ENCODE peak calls at places on chromosomes 5 and 9, in five cellular contexts. O, R, F, M and N are unnamed samples. For H3K79me1, the result is how much of the 10 kb centered on the place peaks cover.

GRCh38 chr9:122875523-122875922 is 29.6 kb downstream of the RC3H2 start:
- DNase-seq in O (no peak), R (no peak), F (no peak), M (no peak), N (no peak)

GRCh38 chr5:153496835-153497234 is 6.4 kb downstream of the GRIA1 start:
- DNase-seq in O (peak), R (no peak), F (no peak), M (peak), N (peak)

GRCh38 chr9:84742261-84742660 is 72.7 kb downstream of the NTRK2 start:
- DNase-seq in O (no peak), R (no peak), F (peak), M (no peak), N (no peak)

GRCh38 chr9:21854594-21854993 is 52.2 kb downstream of the MTAP start:
- DNase-seq in O (peak), R (no peak), F (no peak), M (peak), N (peak)

GRCh38 chr9:124500796-124501611 is 6.2 kb downstream of the NR5A1 start:
- DNase-seq in O (peak), R (no peak), F (no peak), M (no peak), N (no peak)

GRCh38 chr5:142537938-142538337 is 148.0 kb downstream of the FGF1 start:
- DNase-seq in O (no peak), R (no peak), F (no peak), M (no peak), N (no peak)

GRCh38 chr5:72937517-72938061 is 18.3 kb upstream of the FCHO2 start:
- DNase-seq in O (no peak), R (no peak), F (no peak), M (no peak), N (no peak)

GRCh38 chr9:81543695-81544094 is 145.7 kb downstream of the TLE1 start:
- DNase-seq in O (no peak), R (no peak), F (no peak), M (no peak), N (no peak)

GRCh38 chr9:125522328-125522725 is 184.7 kb downstream of the MAPKAP1 start:
- DNase-seq in O (no peak), R (no peak), F (no peak), M (peak), N (peak)

GRCh38 chr9:32738501-32739172 is 44.7 kb upstream of the TMEM215 start:
- DNase-seq in O (no peak), R (no peak), F (no peak), M (no peak), N (no peak)

GRCh38 chr5:8844847-8845246 is 701.0 kb downstream of the SEMA5A start:
- DNase-seq in O (no peak), R (no peak), F (no peak), M (no peak), N (peak)

GRCh38 chr9:37998881-37999311 is 70.1 kb downstream of the SHB start:
- DNase-seq in O (no peak), R (no peak), F (no peak), M (peak), N (peak)

GRCh38 chr5:59828623-59829022 is 64.9 kb downstream of the PDE4D start:
- DNase-seq in O (no peak), R (no peak), F (no peak), M (no peak), N (no peak)

GRCh38 chr5:32790411-32790951 is 79.4 kb downstream of the NPR3 start:
- DNase-seq in O (no peak), R (no peak), F (no peak), M (no peak), N (peak)

DNA sequence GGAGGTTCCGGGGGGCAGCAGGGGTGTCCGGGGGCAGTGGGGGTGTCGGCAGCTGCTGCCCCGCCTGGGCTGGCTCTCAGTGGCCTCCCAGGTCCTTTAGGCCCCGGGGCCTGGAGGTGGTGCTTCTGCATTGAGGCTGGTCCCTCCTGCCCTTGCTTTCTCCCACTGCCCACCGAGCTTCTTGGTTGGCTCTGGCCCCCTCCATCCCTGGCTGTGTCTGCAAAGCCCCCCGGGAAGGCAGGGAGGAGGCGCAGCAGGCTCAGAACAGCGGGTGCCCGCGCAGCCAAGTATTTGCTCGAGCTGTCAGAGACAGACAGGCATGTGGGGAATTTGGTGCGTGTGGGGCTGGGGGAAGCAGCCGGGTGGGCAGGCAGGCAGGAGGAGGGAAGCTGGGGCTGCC is 11.5 kb downstream of the CXXC5 start:
- DNase-seq in O (peak), R (no peak), F (no peak), M (peak), N (no peak)
- H3K79me1 ChIP-seq in O (under half), R (under half), F (under half), M (under half), N (under half)

DNA sequence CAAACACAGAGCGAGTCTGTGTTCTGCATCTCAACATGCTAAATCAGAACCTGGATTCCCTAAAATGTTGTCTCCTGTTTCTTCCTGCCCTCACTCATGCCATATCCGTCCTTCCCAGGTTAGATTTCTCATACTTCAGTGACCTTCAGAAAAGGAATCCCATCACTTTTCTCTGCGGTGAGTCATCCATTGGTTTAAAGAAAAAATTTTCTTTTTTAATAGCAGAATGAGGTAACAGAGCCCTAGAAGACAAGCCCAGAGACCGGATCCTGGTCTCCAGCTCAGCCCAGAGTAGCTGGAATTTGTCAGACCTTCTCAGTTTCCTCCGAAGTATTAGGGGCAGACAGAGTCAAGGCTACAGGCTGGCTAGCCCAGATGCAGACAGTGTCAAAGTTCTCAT is 143.2 kb upstream of the DMRT1 start:
- DNase-seq in O (no peak), R (no peak), F (no peak), M (peak), N (peak)
- H3K79me1 ChIP-seq in O (under half), R (under half), F (under half), M (under half), N (half or more)

GRCh38 chr5:116575635-116576042 is 1.0 kb upstream of the SEMA6A start:
- DNase-seq in O (no peak), R (peak), F (peak), M (no peak), N (no peak)

GRCh38 chr5:116573279-116573616 is 1.4 kb downstream of the SEMA6A start:
- DNase-seq in O (peak), R (peak), F (no peak), M (peak), N (no peak)

GRCh38 chr5:116573617-116574431 is 799 bp downstream of the SEMA6A start:
- DNase-seq in O (peak), R (peak), F (no peak), M (peak), N (no peak)

GRCh38 chr5:116576043-116576713 is 1.6 kb upstream of the SEMA6A start:
- DNase-seq in O (peak), R (peak), F (peak), M (peak), N (peak)

DNA sequence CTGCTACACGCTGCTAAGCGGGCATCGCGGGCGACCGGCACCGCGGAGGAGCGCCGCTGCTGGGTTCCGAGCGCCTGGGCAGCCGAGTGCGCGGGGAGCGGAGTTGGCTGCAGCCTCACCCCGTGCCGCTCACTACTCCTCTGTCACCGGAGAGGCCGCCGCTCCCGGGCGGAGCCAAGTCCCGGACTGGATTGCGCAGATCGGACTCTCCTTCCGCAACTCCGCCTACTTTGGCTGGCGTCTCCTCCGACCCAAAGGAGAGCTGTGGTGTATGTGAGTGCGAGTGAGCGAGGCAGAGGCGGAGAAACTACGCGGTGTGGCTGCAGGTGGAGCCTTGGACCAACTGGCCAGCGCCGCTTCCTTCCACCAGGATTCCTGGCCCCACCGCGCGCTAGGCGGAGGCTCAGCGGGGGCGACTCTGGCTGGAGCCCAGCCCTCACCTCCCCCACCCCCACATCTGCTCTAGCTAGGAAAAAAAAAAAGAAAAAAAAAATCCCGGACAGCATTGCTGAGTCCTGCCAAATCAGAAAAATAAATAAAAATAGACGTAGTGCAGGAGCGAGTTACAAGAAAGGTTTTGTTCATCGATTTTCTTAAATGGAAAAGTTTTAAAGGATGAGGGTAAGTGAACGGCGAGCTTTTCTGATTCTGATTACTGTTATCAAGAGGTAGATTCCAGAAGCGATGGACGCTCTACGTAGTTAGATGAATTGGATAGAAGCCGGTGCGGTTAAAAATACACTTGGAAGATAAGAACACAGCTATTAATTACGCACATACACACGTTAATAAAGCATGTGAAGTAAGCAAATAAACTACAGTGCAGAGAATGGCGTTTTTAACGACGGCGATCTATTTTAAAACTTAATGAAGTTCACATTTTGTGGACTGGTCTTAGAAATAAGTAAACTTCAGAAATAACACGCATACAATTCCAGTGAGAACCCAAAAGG is at the start of gene SEMA6A:
- DNase-seq in O (peak), R (peak), F (peak), M (peak), N (peak)
- H3K79me1 ChIP-seq in O (under half), R (under half), F (under half), M (under half), N (under half)

DNA sequence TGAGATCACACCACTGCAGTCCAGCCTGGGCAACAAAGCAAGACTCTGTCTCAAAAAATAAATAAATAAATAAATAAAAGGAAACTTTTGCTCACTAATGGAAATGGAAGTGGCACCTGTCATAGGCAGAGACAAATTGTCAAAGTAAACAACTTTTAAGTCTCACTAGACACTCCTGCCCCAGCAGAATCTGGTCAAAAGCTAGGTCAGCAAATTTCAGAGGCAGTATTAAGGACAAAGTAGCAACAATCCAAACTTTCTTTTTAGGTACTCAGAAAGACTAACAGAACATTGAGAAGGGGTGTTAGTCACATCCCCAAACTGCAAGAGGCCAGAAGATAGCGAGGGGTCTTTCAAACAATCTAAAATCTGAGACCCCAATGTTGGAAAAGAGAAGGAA is 101.4 kb upstream of the MSX2 start:
- DNase-seq in O (no peak), R (no peak), F (no peak), M (no peak), N (no peak)
- H3K79me1 ChIP-seq in O (under half), R (under half), F (under half), M (under half), N (under half)

GRCh38 chr9:127847833-127848755 is 6.4 kb downstream of the ENG start:
- DNase-seq in O (no peak), R (no peak), F (no peak), M (no peak), N (no peak)

GRCh38 chr9:127846451-127847154 is 7.9 kb downstream of the ENG start:
- DNase-seq in O (no peak), R (no peak), F (no peak), M (peak), N (no peak)

GRCh38 chr9:127848756-127849504 is 5.5 kb downstream of the ENG start:
- DNase-seq in O (no peak), R (no peak), F (no peak), M (no peak), N (no peak)

GRCh38 chr9:127844821-127845359 is 9.6 kb downstream of the ENG start:
- DNase-seq in O (peak), R (no peak), F (peak), M (peak), N (no peak)

GRCh38 chr9:127847155-127847463 is 7.3 kb downstream of the ENG start:
- DNase-seq in O (no peak), R (no peak), F (no peak), M (peak), N (no peak)
- H3K79me1 ChIP-seq in O (under half), R (under half), F (under half), M (under half), N (half or more)

GRCh38 chr5:57598097-57598496 is 115.5 kb upstream of the ACTBL2 start:
- DNase-seq in O (no peak), R (no peak), F (no peak), M (no peak), N (no peak)

GRCh38 chr5:57594436-57594835 is 111.8 kb upstream of the ACTBL2 start:
- DNase-seq in O (no peak), R (no peak), F (no peak), M (no peak), N (no peak)

GRCh38 chr5:57598756-57599155 is 116.1 kb upstream of the ACTBL2 start:
- DNase-seq in O (no peak), R (no peak), F (no peak), M (peak), N (peak)

GRCh38 chr5:57595530-57596098 is 113.0 kb upstream of the ACTBL2 start:
- DNase-seq in O (no peak), R (no peak), F (no peak), M (no peak), N (no peak)

DNA sequence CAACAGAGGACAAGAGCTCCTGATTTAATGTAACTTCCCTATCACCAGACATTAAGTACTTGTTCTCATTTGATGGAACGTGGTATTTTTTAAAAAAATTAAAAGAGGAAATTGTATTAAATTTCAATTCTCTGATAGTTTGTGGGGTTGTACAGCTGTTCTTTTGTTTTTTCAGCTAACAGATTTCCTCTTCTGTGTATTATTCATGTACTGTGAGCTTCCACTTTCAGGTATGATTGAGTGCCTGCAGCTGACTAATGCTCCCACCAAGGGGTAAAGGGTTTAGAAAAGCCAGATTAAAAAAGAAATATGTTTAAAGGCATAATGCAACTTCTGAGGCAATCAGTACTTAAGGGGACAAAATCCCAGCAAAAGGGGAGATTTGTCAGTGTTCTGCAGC is 117.7 kb upstream of the ACTBL2 start:
- DNase-seq in O (no peak), R (no peak), F (no peak), M (no peak), N (peak)
- H3K79me1 ChIP-seq in O (under half), R (under half), F (under half), M (under half), N (under half)

GRCh38 chr5:174342696-174343095 is 297.2 kb downstream of the NSG2 start:
- DNase-seq in O (no peak), R (no peak), F (no peak), M (no peak), N (no peak)
- H3K79me1 ChIP-seq in O (under half), R (under half), F (under half), M (under half), N (under half)